ENCODE peak calls at places on chromosomes 7 and 10, in nine cellular contexts. I is neural progenitor cell; C is CD8-positive, alpha-beta memory T cell; L is SJSA1; M is A549; Z is cardiac fibroblast; K is suprapubic skin; X is SK-N-SH; O is heart left ventricle. W is an unnamed sample.

GRCh38 chr10:125003146-125003900 is 61.4 kb downstream of the ZRANB1 start:
- DNase-seq in M (no peak), L (no peak), X (peak), O (peak), I (no peak), Z (no peak), C (no peak), K (peak), W (peak)

GRCh38 chr7:78018541-78019456 is 220.2 kb downstream of the PHTF2 start:
- DNase-seq in C (no peak), M (peak), I (peak), Z (peak), O (peak), X (peak), L (peak), K (no peak), W (no peak)

GRCh38 chr10:76091821-76092394 is 660.5 kb downstream of the LRMDA start:
- DNase-seq in K (no peak), L (no peak), Z (no peak), C (no peak), M (no peak), I (no peak), X (no peak), O (no peak), W (no peak)

GRCh38 chr10:27242473-27242950 is 1.9 kb upstream of the ACBD5 start:
- DNase-seq in X (no peak), O (no peak), C (no peak), I (no peak), K (no peak), L (no peak), Z (no peak), M (no peak), W (no peak)

GRCh38 chr7:69823151-69823744 is 225.0 kb downstream of the AUTS2 start:
- DNase-seq in K (no peak), L (no peak), Z (no peak), C (no peak), I (no peak), M (no peak), X (no peak), O (no peak), W (no peak)

GRCh38 chr7:48710995-48711394 is 213.4 kb upstream of the CDC14C start:
- DNase-seq in L (no peak), K (no peak), X (no peak), M (no peak), O (no peak), I (no peak), Z (no peak), C (no peak), W (no peak)

GRCh38 chr10:79442171-79443040 is 3.0 kb downstream of the ZCCHC24 start:
- DNase-seq in C (no peak), O (no peak), L (no peak), X (no peak), M (no peak), K (peak), I (no peak), Z (no peak), W (peak)

GRCh38 chr10:88385601-88386203 is 197.4 kb downstream of the RNLS start:
- DNase-seq in M (peak), O (no peak), L (no peak), I (no peak), X (no peak), Z (no peak), K (no peak), C (peak), W (no peak)

GRCh38 chr10:103445767-103446567 is 6.2 kb downstream of the CALHM2 start:
- DNase-seq in O (peak), K (no peak), X (no peak), L (no peak), C (no peak), I (no peak), M (no peak), Z (peak), W (peak)

GRCh38 chr7:155526225-155526624 is 20.1 kb downstream of the CNPY1 start:
- DNase-seq in I (no peak), O (no peak), M (no peak), L (no peak), K (peak), C (no peak), X (no peak), Z (no peak), W (peak)

GRCh38 chr10:24238527-24239247 is 29.7 kb downstream of the KIAA1217 start:
- DNase-seq in K (no peak), I (no peak), O (no peak), L (no peak), M (no peak), Z (no peak), C (no peak), X (no peak), W (no peak)

GRCh38 chr10:24239289-24239688 is 30.4 kb downstream of the KIAA1217 start:
- DNase-seq in K (no peak), I (no peak), O (no peak), C (no peak), X (no peak), Z (no peak), M (no peak), L (no peak), W (no peak)

GRCh38 chr10:24241536-24241935 is 32.6 kb downstream of the KIAA1217 start:
- DNase-seq in L (no peak), O (no peak), X (no peak), K (no peak), M (no peak), I (no peak), C (no peak), Z (no peak), W (no peak)

GRCh38 chr10:24237801-24238390 is 29.0 kb downstream of the KIAA1217 start:
- DNase-seq in C (no peak), O (no peak), X (no peak), K (no peak), Z (no peak), I (no peak), L (no peak), M (no peak), W (no peak)

GRCh38 chr10:24240001-24240751 is 31.2 kb downstream of the KIAA1217 start:
- DNase-seq in I (peak), M (no peak), L (no peak), Z (peak), C (no peak), K (no peak), X (peak), O (no peak), W (no peak)
- H3K4me3 ChIP-seq in I (no peak), M (no peak), L (no peak), Z (no peak), C (no peak), K (peak), X (no peak), O (no peak), W (no peak)

GRCh38 chr10:100747826-100748231 is 2.4 kb downstream of the PAX2 start:
- DNase-seq in K (no peak), I (peak), Z (no peak), M (no peak), O (no peak), C (no peak), X (peak), L (no peak), W (peak)

GRCh38 chr10:100748251-100749058 is 3.1 kb downstream of the PAX2 start:
- DNase-seq in I (peak), C (no peak), L (no peak), Z (no peak), X (peak), M (no peak), K (no peak), O (no peak), W (peak)

GRCh38 chr10:100745882-100746412 is 565 bp downstream of the PAX2 start:
- DNase-seq in L (no peak), O (no peak), Z (no peak), I (peak), X (peak), M (no peak), K (no peak), C (no peak), W (peak)

GRCh38 chr10:100746413-100746931 is 1.1 kb downstream of the PAX2 start:
- DNase-seq in I (no peak), K (no peak), M (no peak), Z (no peak), X (no peak), L (no peak), C (no peak), O (no peak), W (no peak)

GRCh38 chr10:100747061-100747825 is 1.9 kb downstream of the PAX2 start:
- DNase-seq in I (peak), M (no peak), C (no peak), L (no peak), K (no peak), O (no peak), Z (no peak), X (no peak), W (no peak)
- H3K4me3 ChIP-seq in I (peak), M (no peak), C (no peak), L (no peak), K (peak), O (peak), Z (no peak), X (no peak), W (no peak)

DNA sequence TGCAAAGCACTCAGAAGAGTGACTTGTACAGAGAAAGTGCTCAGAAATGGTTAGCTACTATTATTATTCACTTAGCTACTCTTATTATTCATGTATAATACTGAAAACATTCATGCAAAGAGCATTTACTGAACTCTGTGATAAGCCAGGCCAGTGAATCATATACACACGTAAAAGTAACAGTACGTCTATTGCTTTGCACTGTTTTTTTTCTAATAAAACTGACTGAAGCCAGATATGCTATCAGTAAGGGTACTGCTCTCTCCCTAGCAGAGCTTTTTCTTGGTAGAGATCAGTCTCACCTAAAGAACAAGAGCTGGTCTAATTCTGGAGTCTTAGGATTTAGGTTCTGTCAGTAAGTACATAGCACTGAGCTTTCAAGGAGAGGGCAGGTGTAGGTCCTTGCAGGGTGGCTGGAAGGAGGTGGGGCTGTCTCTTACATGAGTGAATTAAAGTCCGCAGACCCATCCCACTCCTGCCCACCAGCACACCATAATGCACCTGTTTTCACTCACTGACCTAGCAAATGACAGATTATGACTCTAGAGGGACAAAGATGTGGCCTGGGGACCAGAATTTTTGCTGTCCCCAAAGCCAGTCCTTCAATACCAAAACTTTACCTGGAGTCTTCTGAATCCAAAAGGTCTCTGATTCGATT is 145.9 kb downstream of the ARID5B start:
- DNase-seq in O (no peak), X (no peak), Z (no peak), C (no peak), I (no peak), L (no peak), K (no peak), M (no peak), W (no peak)
- H3K4me3 ChIP-seq in O (no peak), X (no peak), Z (no peak), C (peak), I (no peak), L (no peak), K (no peak), M (no peak), W (no peak)

GRCh38 chr10:114525368-114525949 is 121.2 kb upstream of the AFAP1L2 start:
- DNase-seq in O (no peak), I (peak), L (no peak), M (no peak), X (no peak), Z (peak), C (no peak), K (no peak), W (no peak)
- H3K4me3 ChIP-seq in O (peak), I (peak), L (no peak), M (peak), X (no peak), Z (no peak), C (peak), K (peak), W (no peak)

W was measured in H7.